ENCODE peak calls at places on chromosome 5, in four cellular contexts. D is body of pancreas, R is fibroblast of pulmonary artery, C is esophagus squamous epithelium. Y is an unnamed sample.

GRCh38 chr5:74183041-74183440 is 457.5 kb downstream of the ENC1 start:
- DNase-seq in D (no peak), R (no peak), C (no peak), Y (no peak)

GRCh38 chr5:93909356-93909755 is 168.0 kb upstream of the POU5F2 start:
- DNase-seq in D (no peak), R (peak; percentile 38), C (no peak), Y (no peak)

GRCh38 chr5:141651728-141652105 is 499 bp upstream of the FCHSD1 start:
- DNase-seq in D (peak; percentile 34), R (no peak), C (no peak), Y (no peak)

GRCh38 chr5:116734717-116735072 is 160.1 kb upstream of the SEMA6A start:
- DNase-seq in D (no peak), R (no peak), C (no peak), Y (no peak)

GRCh38 chr5:73816656-73817420 is 190.8 kb downstream of the ARHGEF28 start:
- DNase-seq in D (no peak), R (peak; percentile 93), C (no peak), Y (peak; percentile 89)

GRCh38 chr5:61704289-61704688 is 372.2 kb downstream of the ZSWIM6 start:
- DNase-seq in D (no peak), R (no peak), C (no peak), Y (no peak)

GRCh38 chr5:96565843-96566242 is 96.3 kb upstream of the CAST start:
- DNase-seq in D (no peak), R (peak; percentile 83), C (no peak), Y (no peak)

GRCh38 chr5:178206166-178207101 is 2.1 kb downstream of the HNRNPAB start:
- DNase-seq in D (no peak), R (no peak), C (no peak), Y (no peak)

GRCh38 chr5:169249001-169249400 is 51.9 kb downstream of the SLIT3 start:
- DNase-seq in D (no peak), R (no peak), C (no peak), Y (peak; percentile 28)

GRCh38 chr5:90640484-90641059 is 82.0 kb downstream of the ADGRV1 start:
- DNase-seq in D (peak; percentile 51), R (no peak), C (no peak), Y (no peak)

GRCh38 chr5:176739461-176740051 is 70.8 kb upstream of the UNC5A start:
- DNase-seq in D (no peak), R (no peak), C (no peak), Y (no peak)

GRCh38 chr5:6418679-6419276 is 29.9 kb upstream of the UBE2QL1 start:
- DNase-seq in D (no peak), R (no peak), C (no peak), Y (no peak)

GRCh38 chr5:127934791-127935256 is 148.7 kb upstream of the SLC12A2 start:
- DNase-seq in D (peak; percentile 46), R (peak; percentile 86), C (no peak), Y (no peak)

GRCh38 chr5:62572918-62573514 is 5.6 kb upstream of the LRRC70 start:
- DNase-seq in D (no peak), R (no peak), C (no peak), Y (no peak)

GRCh38 chr5:180648658-180649296 is 623 bp downstream of the FLT4 start:
- DNase-seq in D (no peak), R (no peak), C (no peak), Y (no peak)

GRCh38 chr5:157384971-157385709 is 74.9 kb upstream of the NIPAL4 start:
- DNase-seq in D (no peak), R (peak; percentile 95), C (no peak), Y (peak; percentile 100)

GRCh38 chr5:160158087-160158486 is 38.8 kb upstream of the PWWP2A start:
- DNase-seq in D (no peak), R (no peak), C (no peak), Y (no peak)
- TF ChIP-seq CTCF in D (no peak), R (no peak), C (no peak), Y (no peak)

GRCh38 chr5:41896230-41896629 is 7.9 kb upstream of the RIMOC1 start:
- DNase-seq in D (no peak), R (no peak), C (no peak), Y (no peak)

GRCh38 chr5:41891066-41891707 is 13.0 kb upstream of the RIMOC1 start:
- DNase-seq in D (no peak), R (no peak), C (no peak), Y (no peak)

DNA sequence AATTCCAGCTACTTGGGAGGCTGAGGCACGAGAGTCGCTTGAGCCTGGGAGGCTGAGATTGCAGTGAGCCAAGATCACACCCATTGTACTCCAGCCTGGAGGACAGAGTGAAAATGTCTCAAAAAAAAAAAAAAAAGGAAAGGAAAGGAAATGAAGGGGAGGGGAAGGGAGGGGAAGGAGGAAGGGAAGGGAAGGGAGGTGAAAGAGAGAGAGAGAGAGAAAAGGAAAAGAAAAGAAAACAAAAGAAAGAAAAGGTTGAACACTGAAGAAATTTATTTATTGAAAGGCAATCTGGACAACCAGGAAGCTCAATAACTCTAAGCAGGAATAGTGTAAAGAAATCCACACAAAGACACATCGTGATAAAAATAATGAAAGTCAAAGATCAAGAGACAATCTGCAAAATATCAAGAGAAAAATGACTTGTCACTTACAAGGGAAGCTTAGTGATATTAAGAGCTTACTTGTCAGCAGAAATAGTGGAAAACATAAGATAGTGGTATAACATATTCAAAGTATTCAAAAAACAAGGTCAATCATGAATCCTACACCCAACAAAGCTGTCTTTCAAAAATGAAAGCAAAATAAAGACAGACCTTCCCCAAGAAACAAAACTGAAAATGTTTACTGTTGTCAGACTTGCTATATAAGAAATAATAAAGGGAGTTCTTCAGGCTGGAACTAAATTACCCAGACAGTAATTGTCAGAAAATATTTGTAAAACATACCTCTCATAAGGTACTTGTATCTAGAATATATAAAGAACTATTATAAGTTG is 10.9 kb upstream of the RIMOC1 start:
- DNase-seq in D (no peak), R (no peak), C (no peak), Y (no peak)
- H3K4me3 ChIP-seq in D (no peak overlapping the region), R (no peak overlapping the region), C (no peak overlapping the region), Y (no peak overlapping the region)

DNA sequence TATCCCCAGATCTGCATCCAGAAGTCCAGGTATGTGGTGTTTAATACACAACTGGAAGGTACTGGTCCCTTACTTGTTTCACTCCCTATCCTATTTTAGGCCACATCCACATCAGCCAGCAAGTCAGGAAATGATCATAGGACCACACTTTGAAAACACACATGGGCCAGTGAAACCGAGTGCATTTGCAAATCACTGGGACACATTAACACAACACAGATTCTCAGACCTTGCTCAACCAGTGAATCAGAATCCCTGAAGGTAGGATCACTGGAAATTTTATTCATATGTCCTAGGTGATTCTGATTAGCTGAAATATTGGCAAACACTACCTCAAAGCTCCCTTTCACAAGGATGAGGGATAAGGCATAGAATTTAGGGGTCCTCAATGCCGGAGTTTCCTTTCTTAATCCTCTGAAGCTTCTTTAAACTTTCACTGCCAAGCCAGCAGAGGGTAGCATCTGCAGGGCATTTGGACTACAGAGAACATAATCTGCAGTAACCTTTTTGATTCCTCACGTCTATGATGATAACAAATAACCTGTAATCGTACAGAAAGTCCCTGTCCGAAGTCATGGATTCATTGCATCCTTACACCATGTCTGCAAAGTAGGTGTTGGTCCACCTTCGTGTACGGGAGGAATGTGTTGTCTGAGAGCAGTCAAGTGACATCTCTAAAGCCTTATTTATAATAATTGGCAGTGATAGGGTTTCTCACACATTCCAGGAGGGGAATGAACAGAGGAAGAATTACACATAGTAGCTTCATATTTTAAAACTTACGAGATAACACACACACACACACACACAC is 11.0 kb upstream of the ABLIM3 start:
- DNase-seq in D (no peak), R (peak; percentile 57), C (no peak), Y (no peak)
- TF ChIP-seq CTCF in D (no peak), R (peak; percentile 61), C (peak; percentile 28), Y (peak; percentile 37)

GRCh38 chr5:77300457-77300856 is 90.0 kb downstream of the PDE8B start:
- DNase-seq in D (no peak), R (no peak), C (no peak), Y (no peak)

GRCh38 chr5:77304388-77304787 is 93.9 kb downstream of the PDE8B start:
- DNase-seq in D (no peak), R (no peak), C (no peak), Y (no peak)

GRCh38 chr5:77302653-77303052 is 92.2 kb downstream of the PDE8B start:
- DNase-seq in D (no peak), R (no peak), C (no peak), Y (no peak)

GRCh38 chr5:77301447-77301878 is 91.0 kb downstream of the PDE8B start:
- DNase-seq in D (no peak), R (peak; percentile 33), C (no peak), Y (peak; percentile 91)

DNA sequence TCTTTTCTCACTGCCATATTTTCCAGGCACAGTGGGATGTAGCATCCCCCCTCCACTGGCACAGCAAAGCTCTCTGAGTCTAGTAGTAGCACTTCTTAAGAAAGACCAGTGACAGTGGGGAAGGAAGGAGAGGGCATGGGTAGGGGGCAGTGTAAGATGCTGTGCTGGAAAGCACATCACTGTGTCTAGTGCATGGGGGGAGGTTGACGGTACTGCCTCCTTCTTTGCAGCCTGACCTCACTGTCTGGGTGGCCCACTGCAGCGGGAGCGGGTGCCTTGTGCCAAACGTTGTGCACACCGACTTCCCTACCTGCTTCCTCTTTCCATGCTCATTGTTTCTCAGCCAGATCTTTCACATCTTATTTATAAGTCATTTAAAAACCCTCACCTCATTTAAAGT is 91.8 kb downstream of the PDE8B start:
- DNase-seq in D (no peak), R (no peak), C (no peak), Y (no peak)
- H3K4me3 ChIP-seq in D (no peak overlapping the region), R (no peak overlapping the region), C (no peak overlapping the region), Y (no peak overlapping the region)

DNA sequence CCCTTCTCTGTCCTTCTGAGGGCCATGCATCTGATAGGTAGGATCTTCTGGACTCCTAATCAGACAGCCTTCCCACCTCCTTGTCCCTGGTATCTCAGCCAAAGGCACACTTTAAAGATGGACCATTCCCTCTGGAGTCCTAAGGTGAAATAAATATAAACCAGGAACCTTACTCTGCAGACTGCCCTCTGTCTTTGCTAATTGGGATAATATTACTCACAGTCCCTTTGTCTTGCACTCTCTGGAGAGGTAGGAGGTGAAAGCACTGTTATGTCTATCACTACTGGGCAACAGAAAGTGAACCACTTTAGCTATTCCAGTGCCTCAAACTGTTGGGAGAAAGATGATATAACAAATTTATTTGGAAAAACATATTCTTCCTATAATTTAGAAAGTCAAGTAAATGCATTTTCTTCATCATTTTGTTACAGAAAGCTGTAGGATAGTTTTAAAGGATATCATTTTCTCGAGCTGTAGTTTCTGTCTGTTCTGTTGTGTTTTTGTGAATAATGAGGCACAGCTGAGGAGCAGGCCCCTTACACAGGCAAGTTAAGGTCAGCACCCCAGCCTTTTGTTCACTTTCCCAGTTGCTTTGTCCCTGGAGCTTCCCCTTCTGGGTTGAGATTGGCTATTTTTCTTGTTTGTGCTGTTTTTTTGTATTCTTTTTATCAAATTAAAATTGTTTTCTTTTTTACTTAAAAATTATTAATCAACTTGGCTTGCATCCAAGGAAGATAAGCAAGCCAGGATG is 213.6 kb upstream of the ACTBL2 start:
- DNase-seq in D (no peak), R (no peak), C (no peak), Y (no peak)
- TF ChIP-seq CTCF in D (no peak), R (peak; percentile 5), C (peak; percentile 36), Y (no peak)

GRCh38 chr5:115557667-115558387 is 13.3 kb upstream of the FEM1C start:
- DNase-seq in D (peak; percentile 72), R (peak; percentile 54), C (no peak), Y (no peak)

GRCh38 chr5:115556276-115556675 is 11.7 kb upstream of the FEM1C start:
- DNase-seq in D (no peak), R (no peak), C (no peak), Y (no peak)

GRCh38 chr5:115561176-115561575 is 16.6 kb upstream of the FEM1C start:
- DNase-seq in D (no peak), R (no peak), C (no peak), Y (no peak)

GRCh38 chr5:115558388-115558956 is 13.9 kb upstream of the FEM1C start:
- DNase-seq in D (peak; percentile 84), R (peak; percentile 77), C (no peak), Y (no peak)

GRCh38 chr5:115559524-115559923 is 14.9 kb upstream of the FEM1C start:
- DNase-seq in D (no peak), R (peak; percentile 41), C (no peak), Y (no peak)
- H3K4me3 ChIP-seq in D (no peak overlapping the region), R (no peak overlapping the region), C (no peak overlapping the region), Y (no peak overlapping the region)